ENCODE peak calls at places on chromosome X, in eight cellular contexts. Z is KBM-7, R is upper lobe of right lung, N is transverse colon, E is AG20443, A is NCI-H2081 treated with DMSO at 0.1 percent for 48 hours, T is cardiac fibroblast, J is IMR-90. K is an unnamed sample.

GRCh38 chrX:45165726-45166125 is 35.0 kb downstream of the DIPK2B start:
- DNase-seq in T (no peak), R (no peak), A (no peak), N (no peak), Z (no peak), E (no peak), J (no peak), K (no peak)

GRCh38 chrX:83469551-83469950 is 38.5 kb upstream of the POU3F4 start:
- DNase-seq in A (no peak), J (peak), N (peak), E (peak), T (peak), R (no peak), Z (peak), K (no peak)

GRCh38 chrX:148823986-148824385 is 323.6 kb downstream of the AFF2 start:
- DNase-seq in E (no peak), J (no peak), R (no peak), Z (no peak), A (no peak), T (no peak), N (no peak), K (no peak)

GRCh38 chrX:68991691-68992345 is 163.0 kb downstream of the EFNB1 start:
- DNase-seq in J (no peak), E (no peak), N (no peak), Z (no peak), A (no peak), R (no peak), T (no peak), K (no peak)

GRCh38 chrX:87370865-87371264 is 146.7 kb upstream of the KLHL4 start:
- DNase-seq in A (no peak), N (no peak), E (no peak), Z (no peak), T (no peak), J (no peak), R (no peak), K (no peak)

GRCh38 chrX:40885984-40886383 is 150.6 kb upstream of the MED14 start:
- DNase-seq in R (no peak), Z (no peak), T (no peak), J (no peak), N (no peak), E (no peak), A (no peak), K (no peak)

GRCh38 chrX:39905475-39905889 is 192.3 kb downstream of the BCOR start:
- DNase-seq in R (no peak), J (peak), N (peak), T (no peak), E (no peak), Z (peak), A (no peak), K (no peak)

GRCh38 chrX:68717663-68718442 is 70.4 kb downstream of the STARD8 start:
- DNase-seq in R (no peak), Z (no peak), A (no peak), J (no peak), E (no peak), N (no peak), T (no peak), K (no peak)

GRCh38 chrX:9279271-9279596 is 185.6 kb upstream of the TBL1X start:
- DNase-seq in T (peak), R (no peak), Z (no peak), A (no peak), N (no peak), E (peak), J (peak), K (no peak)

GRCh38 chrX:136589966-136590365 is 58.0 kb downstream of the VGLL1 start:
- DNase-seq in R (no peak), J (peak), A (no peak), Z (no peak), T (no peak), E (no peak), N (no peak), K (no peak)

GRCh38 chrX:43629229-43629628 is 26.9 kb upstream of the MAOA start:
- DNase-seq in J (no peak), T (no peak), A (no peak), R (no peak), Z (no peak), E (no peak), N (no peak), K (no peak)